ENCODE peak calls at places on chromosomes 1 and 21, in four cellular contexts. V, L, J and R are unnamed samples.

GRCh38 chr1:116494745-116495144 is 76.1 kb downstream of the CD58 start:
- DNase-seq in V (no peak), L (no peak), J (no peak), R (no peak)

GRCh38 chr1:88557044-88557443 is 127.0 kb upstream of the PKN2 start:
- DNase-seq in V (peak), L (no peak), J (no peak), R (no peak)

GRCh38 chr1:228334226-228334935 is 72.3 kb downstream of the TRIM11 start:
- DNase-seq in V (no peak), L (no peak), J (no peak), R (no peak)

GRCh38 chr1:172338295-172338735 is 82.2 kb upstream of the C1orf105 start:
- DNase-seq in V (no peak), L (no peak), J (no peak), R (peak)

GRCh38 chr1:224212618-224213037 is 29.6 kb downstream of the DEGS1 start:
- DNase-seq in V (no peak), L (no peak), J (peak), R (no peak)

GRCh38 chr1:109668123-109668800 is 405 bp downstream of the GSTM2 start:
- DNase-seq in V (no peak), L (no peak), J (no peak), R (no peak)

GRCh38 chr1:12505639-12506311 is 112.2 kb downstream of the DHRS3 start:
- DNase-seq in V (no peak), L (no peak), J (no peak), R (no peak)

GRCh38 chr1:3011631-3012510 is 9.4 kb upstream of the ACTRT2 start:
- DNase-seq in V (no peak), L (peak), J (no peak), R (no peak)

GRCh38 chr1:72439036-72439435 is 156.7 kb upstream of the NEGR1 start:
- DNase-seq in V (no peak), L (no peak), J (peak), R (no peak)

GRCh38 chr1:31792116-31792515 is 23.7 kb downstream of the SPOCD1 start:
- DNase-seq in V (no peak), L (no peak), J (no peak), R (no peak)

GRCh38 chr1:15941899-15942660 is 33.8 kb downstream of the ZBTB17 start:
- DNase-seq in V (no peak), L (no peak), J (no peak), R (no peak)

GRCh38 chr1:187725216-187725615 is 896.5 kb downstream of the PLA2G4A start:
- DNase-seq in V (no peak), L (no peak), J (no peak), R (no peak)

GRCh38 chr1:40264354-40264781 is 6.3 kb downstream of the ZMPSTE24 start:
- DNase-seq in V (no peak), L (no peak), J (no peak), R (no peak)

GRCh38 chr1:86419277-86419903 is 4.6 kb upstream of the CLCA2 start:
- DNase-seq in V (peak), L (no peak), J (peak), R (peak)

GRCh38 chr1:205733438-205734175 is 16.4 kb downstream of the NUCKS1 start:
- DNase-seq in V (no peak), L (no peak), J (no peak), R (no peak)

GRCh38 chr1:210294991-210295773 is 33.5 kb upstream of the HHAT start:
- DNase-seq in V (no peak), L (peak), J (no peak), R (no peak)

GRCh38 chr1:228358764-228359612 is 47.6 kb downstream of the TRIM11 start:
- DNase-seq in V (no peak), L (no peak), J (no peak), R (no peak)

GRCh38 chr1:82388679-82389078 is 587.9 kb downstream of the ADGRL2 start:
- DNase-seq in V (no peak), L (no peak), J (peak), R (no peak)

GRCh38 chr1:211735208-211736170 is 60.1 kb upstream of the NEK2 start:
- DNase-seq in V (no peak), L (no peak), J (peak), R (no peak)

GRCh38 chr1:68112835-68113243 is 62.4 kb upstream of the DIRAS3 start:
- DNase-seq in V (no peak), L (peak), J (peak), R (no peak)

GRCh38 chr21:42666023-42666747 is 12.8 kb downstream of the PDE9A start:
- DNase-seq in V (no peak), L (no peak), J (no peak), R (peak)

GRCh38 chr1:7228252-7228961 is 443.2 kb downstream of the CAMTA1 start:
- DNase-seq in V (no peak), L (no peak), J (no peak), R (no peak)

GRCh38 chr1:7225711-7226505 is 440.7 kb downstream of the CAMTA1 start:
- DNase-seq in V (no peak), L (no peak), J (no peak), R (no peak)

GRCh38 chr1:7229186-7229585 is 443.9 kb downstream of the CAMTA1 start:
- DNase-seq in V (no peak), L (no peak), J (no peak), R (no peak)

GRCh38 chr1:7229696-7230095 is 444.4 kb downstream of the CAMTA1 start:
- DNase-seq in V (no peak), L (no peak), J (peak), R (no peak)

DNA sequence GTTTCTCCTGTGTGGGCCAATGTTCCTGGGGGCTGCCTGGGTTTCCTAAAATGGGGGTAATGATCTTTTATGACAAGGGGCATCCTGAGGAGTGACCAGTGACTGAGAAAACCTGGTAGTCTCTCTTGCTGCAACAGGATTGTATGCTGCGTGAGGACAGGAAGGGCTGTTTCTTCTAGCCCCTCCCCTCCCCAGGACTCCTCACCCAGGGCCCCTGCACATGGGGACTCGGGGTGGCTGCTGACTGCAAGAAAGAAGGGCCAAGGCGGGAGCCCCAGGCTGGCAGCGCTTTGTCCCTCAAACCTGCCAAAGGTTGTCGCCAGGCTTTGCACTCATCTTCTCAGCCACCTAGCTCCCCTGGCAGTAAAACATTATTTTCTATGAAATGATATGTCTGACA is 442.4 kb downstream of the CAMTA1 start:
- DNase-seq in V (no peak), L (no peak), J (no peak), R (no peak)
- H3K4me3 ChIP-seq in V (no peak), L (no peak), J (no peak), R (no peak)

GRCh38 chr1:26788836-26789611 is 1.3 kb downstream of the PIGV start:
- DNase-seq in V (peak), L (peak), J (peak), R (peak)
- TF ChIP-seq CTCF in V (peak), L (peak), J (peak), R (peak)

GRCh38 chr21:25985990-25986389 is 184.6 kb downstream of the APP start:
- DNase-seq in V (no peak), L (no peak), J (no peak), R (no peak)
- H3K4me3 ChIP-seq in V (no peak), L (no peak), J (no peak), R (no peak)

GRCh38 chr1:94670273-94670672 is 128.7 kb upstream of the F3 start:
- DNase-seq in V (no peak), L (no peak), J (no peak), R (no peak)

GRCh38 chr1:94672001-94672400 is 130.4 kb upstream of the F3 start:
- DNase-seq in V (no peak), L (no peak), J (no peak), R (no peak)

GRCh38 chr1:94675373-94675772 is 133.8 kb upstream of the F3 start:
- DNase-seq in V (no peak), L (no peak), J (peak), R (no peak)

GRCh38 chr1:94674876-94675275 is 133.3 kb upstream of the F3 start:
- DNase-seq in V (no peak), L (no peak), J (no peak), R (no peak)

GRCh38 chr1:94672934-94673333 is 131.4 kb upstream of the F3 start:
- DNase-seq in V (no peak), L (no peak), J (peak), R (no peak)
- TF ChIP-seq CTCF in V (no peak), L (no peak), J (no peak), R (no peak)